ENCODE peak calls at places on chromosome 1, in seven cellular contexts. Q is heart left ventricle; Y is CD8-positive, alpha-beta memory T cell; C is MG63; V is heart right ventricle; H is A549; N is CD8-positive, alpha-beta T cell. J is an unnamed sample.

GRCh38 chr1:217846733-217847132 is 215.6 kb downstream of the SPATA17 start:
- DNase-seq in V (no peak), Y (no peak), C (no peak), N (no peak), Q (no peak), H (no peak), J (no peak)

GRCh38 chr1:36155560-36156328 is at the start of gene MAP7D1:
- DNase-seq in Q (peak; percentile 92), N (peak; percentile 94), V (peak; percentile 89), Y (peak; percentile 82), C (peak; percentile 88), H (peak; percentile 51), J (peak; percentile 95)

GRCh38 chr1:25049190-25049589 is 119.1 kb upstream of the RUNX3 start:
- DNase-seq in V (peak; percentile 27), H (no peak), Y (no peak), Q (no peak), N (no peak), C (no peak), J (no peak)

GRCh38 chr1:110750446-110751029 is 75.8 kb upstream of the KCNA3 start:
- DNase-seq in V (no peak), C (no peak), N (no peak), H (no peak), Q (no peak), Y (no peak), J (no peak)

GRCh38 chr1:17700981-17701870 is 53.9 kb upstream of the ACTL8 start:
- DNase-seq in N (no peak), C (no peak), Y (no peak), Q (no peak), H (no peak), V (no peak), J (no peak)

GRCh38 chr1:206982216-206982615 is 12.0 kb upstream of the FCAMR start:
- DNase-seq in C (peak; percentile 32), V (peak; percentile 45), H (peak; percentile 73), Y (peak; percentile 39), N (peak; percentile 78), Q (peak; percentile 35), J (peak; percentile 70)

GRCh38 chr1:19866758-19867157 is 15.4 kb upstream of the OTUD3 start:
- DNase-seq in H (no peak), Y (no peak), Q (no peak), N (no peak), V (no peak), C (no peak), J (peak; percentile 32)

GRCh38 chr1:33435096-33435820 is 4.4 kb upstream of the PHC2 start:
- DNase-seq in C (peak; percentile 66), N (no peak), V (no peak), Y (no peak), H (no peak), Q (no peak), J (no peak)

GRCh38 chr1:53375440-53375839 is 47.6 kb upstream of the LRP8 start:
- DNase-seq in C (no peak), H (no peak), Q (peak; percentile 13), N (peak; percentile 36), Y (no peak), V (no peak), J (no peak)

GRCh38 chr1:22773981-22774471 is 63.4 kb downstream of the EPHB2 start:
- DNase-seq in N (no peak), Y (no peak), H (no peak), V (peak; percentile 44), C (peak; percentile 96), Q (peak; percentile 55), J (peak; percentile 54)

GRCh38 chr1:174413632-174414031 is 34.1 kb upstream of the GPR52 start:
- DNase-seq in H (no peak), Q (no peak), N (no peak), V (no peak), Y (no peak), C (no peak), J (no peak)

GRCh38 chr1:117367769-117368059 is 465 bp downstream of the MAN1A2 start:
- DNase-seq in Y (no peak), C (no peak), Q (no peak), H (no peak), V (no peak), N (no peak), J (peak; percentile 36)

GRCh38 chr1:203644661-203645510 is 18.3 kb downstream of the ATP2B4 start:
- DNase-seq in V (no peak), C (peak; percentile 81), Y (no peak), N (no peak), Q (no peak), H (no peak), J (peak; percentile 77)

GRCh38 chr1:209430107-209430506 is 153.4 kb upstream of the CAMK1G start:
- DNase-seq in C (no peak), Q (no peak), V (no peak), N (no peak), Y (no peak), H (no peak), J (no peak)

GRCh38 chr1:111241797-111242196 is 14.3 kb downstream of the CHI3L2 start:
- DNase-seq in V (no peak), Y (no peak), Q (no peak), H (no peak), N (no peak), C (no peak), J (no peak)

GRCh38 chr1:87872189-87872588 is 543.5 kb downstream of the LMO4 start:
- DNase-seq in V (no peak), C (no peak), H (no peak), N (no peak), Q (no peak), Y (no peak), J (no peak)

GRCh38 chr1:56285554-56286402 is 293.6 kb downstream of the PLPP3 start:
- DNase-seq in H (no peak), C (no peak), Y (no peak), V (peak; percentile 29), N (no peak), Q (peak; percentile 20), J (peak; percentile 36)

GRCh38 chr1:9593492-9594465 is 5.1 kb downstream of the TMEM201 start:
- DNase-seq in N (no peak), Y (no peak), C (peak; percentile 21), V (peak; percentile 91), Q (peak; percentile 86), H (no peak), J (peak; percentile 68)

GRCh38 chr1:94709891-94710581 is 110.1 kb upstream of the SLC44A3 start:
- DNase-seq in Q (no peak), V (no peak), Y (no peak), C (peak; percentile 69), H (no peak), N (no peak), J (peak; percentile 40)

GRCh38 chr1:225480825-225481434 is 53.1 kb upstream of the LBR start:
- DNase-seq in N (no peak), C (peak; percentile 34), V (no peak), H (peak; percentile 76), Q (no peak), Y (peak; percentile 23), J (peak; percentile 42)

GRCh38 chr1:41683681-41684500 is 199.4 kb upstream of the EDN2 start:
- DNase-seq in Q (peak; percentile 38), H (no peak), Y (peak; percentile 21), V (no peak), C (peak; percentile 46), N (peak; percentile 59), J (no peak)

DNA sequence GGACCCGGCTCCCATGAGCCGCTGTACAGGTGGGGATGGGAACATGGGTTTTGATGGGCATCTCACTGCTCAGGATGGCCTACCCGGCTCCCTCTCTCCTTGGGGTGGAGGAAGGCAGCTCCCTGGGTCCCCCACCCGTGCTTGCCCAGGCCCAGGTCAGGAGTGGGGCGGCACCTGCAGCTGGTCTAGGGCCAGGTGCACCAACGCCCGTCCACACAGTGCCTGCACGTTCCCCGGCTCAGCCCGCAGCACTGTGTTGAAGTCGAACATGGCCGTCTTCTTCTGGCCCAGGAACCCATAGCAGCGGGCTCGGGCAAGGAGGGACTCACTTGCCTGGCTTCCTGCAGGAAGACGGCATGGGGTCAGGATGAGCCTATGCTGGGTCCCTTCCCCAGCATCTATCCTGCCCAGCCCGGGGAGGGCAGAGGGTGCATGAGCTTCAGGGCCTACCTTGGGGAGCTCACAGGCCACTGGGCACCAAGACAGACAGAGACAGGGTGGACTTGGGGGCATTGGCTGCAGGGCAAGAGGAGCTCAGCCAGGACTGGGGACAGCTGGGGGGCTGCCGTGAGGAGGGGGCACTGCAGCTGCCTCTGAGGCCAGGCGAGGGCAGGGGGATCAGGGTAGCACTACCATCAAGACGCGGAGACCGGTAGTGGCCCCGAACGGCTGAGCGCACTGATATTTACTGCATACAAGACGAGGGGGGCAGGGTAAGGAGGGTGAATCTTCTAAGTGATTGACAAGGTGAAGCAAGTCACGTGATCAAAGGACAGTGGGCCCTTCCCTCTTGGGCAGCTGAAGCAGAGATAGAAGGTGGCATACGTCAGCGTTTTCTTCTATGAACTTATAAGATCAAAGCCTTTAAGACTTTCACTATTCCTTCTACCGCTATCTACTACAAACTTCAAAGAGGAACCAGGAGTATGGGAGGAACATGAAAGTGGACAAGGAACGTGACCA is 17.8 kb downstream of the TTC34 start:
- DNase-seq in C (no peak), N (no peak), Y (no peak), Q (no peak), H (no peak), V (no peak), J (no peak)
- H3K9me3 ChIP-seq in C (peaks cover 5% of the 10 kb centered on the region), N (peaks cover 7% of the 10 kb centered on the region), Y (peaks cover 3% of the 10 kb centered on the region), Q (peaks cover 19% of the 10 kb centered on the region), H (no peaks in the 10 kb centered on the region), V (peaks cover 19% of the 10 kb centered on the region), J (peaks cover 27% of the 10 kb centered on the region)

DNA sequence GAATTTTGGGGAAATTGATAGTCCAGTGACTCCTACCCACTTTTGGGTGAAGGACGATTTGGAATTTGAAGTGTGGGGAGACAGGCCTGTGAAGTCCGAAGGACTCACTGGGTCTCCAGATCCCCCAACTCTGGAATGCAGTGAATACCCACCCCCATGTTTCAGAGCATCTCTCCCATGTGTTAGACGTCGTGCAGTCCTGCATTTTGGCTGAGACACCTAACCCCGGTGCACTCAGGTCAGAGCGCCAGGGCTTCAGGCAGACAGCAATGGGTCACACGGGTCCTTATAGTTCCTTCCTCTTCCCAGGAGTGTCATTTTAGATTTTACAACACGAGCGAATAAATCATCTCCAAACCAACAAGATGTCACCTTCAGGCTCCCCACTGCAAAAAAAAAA is 5.1 kb downstream of the PRRX1 start:
- DNase-seq in H (no peak), V (no peak), Q (no peak), C (no peak), N (no peak), Y (no peak), J (peak; percentile 43)
- H3K4me3 ChIP-seq in H (no peak overlapping the region), V (peak overlapping the region; percentile 70), Q (no peak overlapping the region), C (no peak overlapping the region), N (no peak overlapping the region), Y (no peak overlapping the region), J (peak overlapping the region; percentile 90)

GRCh38 chr1:248098529-248098928 is 3.5 kb downstream of the OR2L13 start:
- DNase-seq in N (no peak), Q (no peak), V (no peak), Y (no peak), H (no peak), C (no peak), J (no peak)

DNA sequence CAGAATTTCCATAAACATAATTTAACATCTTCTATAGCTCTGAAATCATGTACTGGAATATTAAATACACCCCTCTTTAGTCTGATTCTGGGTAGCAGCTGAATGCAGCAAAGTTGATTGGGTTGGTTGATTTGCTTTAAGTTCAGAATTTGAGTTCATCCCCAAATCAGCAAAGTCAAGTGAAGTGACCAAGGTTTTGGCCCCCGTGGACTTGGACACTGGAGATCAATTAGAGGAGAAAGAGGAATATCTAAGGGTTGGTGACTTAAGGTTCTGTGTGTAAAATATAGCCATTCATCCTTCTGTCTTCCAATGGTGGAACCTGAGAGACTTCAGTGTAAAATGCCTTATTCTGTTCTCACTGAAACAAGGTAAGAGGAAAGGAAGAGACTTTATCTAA is at the start of gene OR2L13:
- DNase-seq in C (no peak), V (no peak), Y (no peak), N (no peak), H (no peak), Q (no peak), J (no peak)
- H3K9me3 ChIP-seq in C (no peaks in the 10 kb centered on the region), V (no peaks in the 10 kb centered on the region), Y (no peaks in the 10 kb centered on the region), N (no peaks in the 10 kb centered on the region), H (no peaks in the 10 kb centered on the region), Q (no peaks in the 10 kb centered on the region), J (no peaks in the 10 kb centered on the region)

GRCh38 chr1:1032428-1032827 is 12.5 kb downstream of the AGRN start:
- DNase-seq in Q (no peak), Y (no peak), H (no peak), N (no peak), C (no peak), V (no peak), J (no peak)
- H3K4me3 ChIP-seq in Q (peak overlapping the region; percentile 43), Y (no peak overlapping the region), H (no peak overlapping the region), N (no peak overlapping the region), C (no peak overlapping the region), V (peak overlapping the region; percentile 47), J (no peak overlapping the region)

J was measured in adipocyte.